ENCODE peak calls at places on chromosomes 2 and 18, in four cellular contexts. O is AG04450, V is NCI-H1092, W is AML-193. G is an unnamed sample.

GRCh38 chr2:72325592-72326422 is 178.1 kb upstream of the CYP26B1 start:
- DNase-seq in O (no peak), V (no peak), W (no peak), G (no peak)

GRCh38 chr18:37900281-37900680 is 334.7 kb upstream of the CELF4 start:
- DNase-seq in O (no peak), V (no peak), W (no peak), G (no peak)

GRCh38 chr2:189609853-189610252 is 29.3 kb upstream of the SLC40A1 start:
- DNase-seq in O (no peak), V (no peak), W (no peak), G (no peak)

GRCh38 chr2:85396531-85397470 is 13.4 kb downstream of the CAPG start:
- DNase-seq in O (no peak), V (no peak), W (no peak), G (no peak)

GRCh38 chr2:165874445-165875039 is 79.0 kb downstream of the TTC21B start:
- DNase-seq in O (peak; percentile 41), V (peak; percentile 42), W (peak; percentile 76), G (peak; percentile 24)

GRCh38 chr2:122263746-122264145 is 508.3 kb downstream of the TSN start:
- DNase-seq in O (no peak), V (no peak), W (no peak), G (no peak)

GRCh38 chr2:171800639-171801038 is 93.4 kb downstream of the SLC25A12 start:
- DNase-seq in O (no peak), V (no peak), W (no peak), G (no peak)

GRCh38 chr2:237393523-237393922 is 20.4 kb downstream of the COL6A3 start:
- DNase-seq in O (no peak), V (no peak), W (no peak), G (no peak)

GRCh38 chr2:73956211-73956865 is 28.4 kb upstream of the TET3 start:
- DNase-seq in O (no peak), V (no peak), W (no peak), G (no peak)

GRCh38 chr2:166609183-166609959 is 115.3 kb upstream of the SCN7A start:
- DNase-seq in O (no peak), V (no peak), W (no peak), G (no peak)

GRCh38 chr2:187842978-187843847 is 289.0 kb upstream of the TFPI start:
- DNase-seq in O (peak; percentile 55), V (peak; percentile 1), W (peak; percentile 69), G (peak; percentile 0)

GRCh38 chr2:75068546-75068945 is 110.1 kb downstream of the POLE4 start:
- DNase-seq in O (no peak), V (no peak), W (no peak), G (no peak)